ENCODE peak calls at places on chromosomes 7 and 10, in six cellular contexts. One of them, this sample, is unnamed.

GRCh38 chr7:34133983-34134782 is 228.8 kb downstream of the BMPER start:
- DNase-seq in omental fat pad: peak; percentile 51
- DNase-seq in cardiac fibroblast: peak; percentile 84
- DNase-seq in neural crest cell: peak; percentile 81
- DNase-seq in left ventricle myocardium inferior: peak; percentile 60
- DNase-seq in BJ: peak; percentile 23
- DNase-seq in this sample: peak; percentile 82

GRCh38 chr10:23558361-23558799 is 119.5 kb downstream of the OTUD1 start:
- DNase-seq in BJ: no peak
- DNase-seq in left ventricle myocardium inferior: no peak
- DNase-seq in omental fat pad: no peak
- DNase-seq in cardiac fibroblast: no peak
- DNase-seq in neural crest cell: no peak
- DNase-seq in this sample: no peak

GRCh38 chr7:156014201-156014600 is 201.9 kb upstream of the SHH start:
- DNase-seq in left ventricle myocardium inferior: no peak
- DNase-seq in BJ: no peak
- DNase-seq in neural crest cell: no peak
- DNase-seq in omental fat pad: no peak
- DNase-seq in cardiac fibroblast: no peak
- DNase-seq in this sample: no peak

GRCh38 chr7:98323597-98324322 is 42.3 kb downstream of the BRI3 start:
- DNase-seq in neural crest cell: no peak
- DNase-seq in left ventricle myocardium inferior: no peak
- DNase-seq in cardiac fibroblast: peak; percentile 32
- DNase-seq in BJ: no peak
- DNase-seq in omental fat pad: no peak
- DNase-seq in this sample: peak; percentile 81

GRCh38 chr7:1372671-1373379 is 86.4 kb downstream of the MICALL2 start:
- DNase-seq in omental fat pad: no peak
- DNase-seq in neural crest cell: no peak
- DNase-seq in BJ: no peak
- DNase-seq in left ventricle myocardium inferior: no peak
- DNase-seq in cardiac fibroblast: no peak
- DNase-seq in this sample: no peak

GRCh38 chr10:124590216-124591122 is 128.8 kb downstream of the LHPP start:
- DNase-seq in left ventricle myocardium inferior: peak; percentile 5
- DNase-seq in BJ: no peak
- DNase-seq in omental fat pad: no peak
- DNase-seq in neural crest cell: no peak
- DNase-seq in cardiac fibroblast: no peak
- DNase-seq in this sample: no peak

GRCh38 chr7:125934965-125935364 is 1005.3 kb upstream of the POT1 start:
- DNase-seq in neural crest cell: no peak
- DNase-seq in cardiac fibroblast: no peak
- DNase-seq in left ventricle myocardium inferior: no peak
- DNase-seq in BJ: no peak
- DNase-seq in omental fat pad: no peak
- DNase-seq in this sample: no peak

GRCh38 chr7:96508371-96508770 is 186.5 kb upstream of the SLC25A13 start:
- DNase-seq in BJ: no peak
- DNase-seq in neural crest cell: no peak
- DNase-seq in cardiac fibroblast: peak; percentile 12
- DNase-seq in omental fat pad: no peak
- DNase-seq in left ventricle myocardium inferior: no peak
- DNase-seq in this sample: no peak

GRCh38 chr10:133087679-133088523 is at the start of gene ADGRA1:
- DNase-seq in cardiac fibroblast: no peak
- DNase-seq in neural crest cell: peak; percentile 31
- DNase-seq in omental fat pad: no peak
- DNase-seq in BJ: no peak
- DNase-seq in left ventricle myocardium inferior: no peak
- DNase-seq in this sample: no peak

GRCh38 chr10:119412244-119412750 is 130.2 kb downstream of the RGS10 start:
- DNase-seq in neural crest cell: no peak
- DNase-seq in omental fat pad: no peak
- DNase-seq in BJ: peak; percentile 39
- DNase-seq in left ventricle myocardium inferior: peak; percentile 83
- DNase-seq in cardiac fibroblast: peak; percentile 53
- DNase-seq in this sample: peak; percentile 59

GRCh38 chr10:62581351-62581750 is 207.2 kb downstream of the ZNF365 start:
- DNase-seq in cardiac fibroblast: no peak
- DNase-seq in omental fat pad: no peak
- DNase-seq in left ventricle myocardium inferior: no peak
- DNase-seq in neural crest cell: no peak
- DNase-seq in BJ: no peak
- DNase-seq in this sample: peak; percentile 21

GRCh38 chr7:50940621-50941020 is 157.9 kb upstream of the GRB10 start:
- DNase-seq in left ventricle myocardium inferior: no peak
- DNase-seq in cardiac fibroblast: peak; percentile 22
- DNase-seq in omental fat pad: no peak
- DNase-seq in neural crest cell: no peak
- DNase-seq in BJ: peak; percentile 24
- DNase-seq in this sample: peak; percentile 52

GRCh38 chr10:23556727-23557440 is 118.0 kb downstream of the OTUD1 start:
- DNase-seq in omental fat pad: no peak
- DNase-seq in cardiac fibroblast: peak; percentile 63
- DNase-seq in BJ: no peak
- DNase-seq in neural crest cell: no peak
- DNase-seq in left ventricle myocardium inferior: no peak
- DNase-seq in this sample: peak; percentile 38

GRCh38 chr10:95560288-95561199 is 627 bp downstream of the SORBS1 start:
- DNase-seq in neural crest cell: peak; percentile 13
- DNase-seq in cardiac fibroblast: peak; percentile 32
- DNase-seq in left ventricle myocardium inferior: peak; percentile 39
- DNase-seq in omental fat pad: no peak
- DNase-seq in BJ: no peak
- DNase-seq in this sample: peak; percentile 36

GRCh38 chr10:80443531-80443974 is 10.6 kb upstream of the TSPAN14 start:
- DNase-seq in omental fat pad: no peak
- DNase-seq in left ventricle myocardium inferior: no peak
- DNase-seq in cardiac fibroblast: peak; percentile 57
- DNase-seq in BJ: no peak
- DNase-seq in neural crest cell: no peak
- DNase-seq in this sample: no peak
- TF ChIP-seq CTCF in omental fat pad: no peak
- TF ChIP-seq CTCF in left ventricle myocardium inferior: peak; percentile 67
- TF ChIP-seq CTCF in cardiac fibroblast: peak; percentile 60
- TF ChIP-seq CTCF in BJ: peak; percentile 58
- TF ChIP-seq CTCF in neural crest cell: peak; percentile 39
- TF ChIP-seq CTCF in this sample: peak; percentile 56

GRCh38 chr7:129642871-129643515 is 31.5 kb downstream of the NRF1 start:
- DNase-seq in neural crest cell: no peak
- DNase-seq in omental fat pad: no peak
- DNase-seq in left ventricle myocardium inferior: no peak
- DNase-seq in cardiac fibroblast: no peak
- DNase-seq in BJ: no peak
- DNase-seq in this sample: no peak

GRCh38 chr7:129646369-129647021 is 35.0 kb downstream of the NRF1 start:
- DNase-seq in BJ: no peak
- DNase-seq in omental fat pad: no peak
- DNase-seq in neural crest cell: no peak
- DNase-seq in cardiac fibroblast: no peak
- DNase-seq in left ventricle myocardium inferior: no peak
- DNase-seq in this sample: no peak

GRCh38 chr7:129643545-129644170 is 32.1 kb downstream of the NRF1 start:
- DNase-seq in cardiac fibroblast: peak; percentile 27
- DNase-seq in neural crest cell: no peak
- DNase-seq in left ventricle myocardium inferior: no peak
- DNase-seq in BJ: no peak
- DNase-seq in omental fat pad: no peak
- DNase-seq in this sample: no peak

GRCh38 chr7:129640400-129640799 is 28.9 kb downstream of the NRF1 start:
- DNase-seq in omental fat pad: no peak
- DNase-seq in cardiac fibroblast: no peak
- DNase-seq in left ventricle myocardium inferior: no peak
- DNase-seq in BJ: no peak
- DNase-seq in neural crest cell: no peak
- DNase-seq in this sample: no peak

DNA sequence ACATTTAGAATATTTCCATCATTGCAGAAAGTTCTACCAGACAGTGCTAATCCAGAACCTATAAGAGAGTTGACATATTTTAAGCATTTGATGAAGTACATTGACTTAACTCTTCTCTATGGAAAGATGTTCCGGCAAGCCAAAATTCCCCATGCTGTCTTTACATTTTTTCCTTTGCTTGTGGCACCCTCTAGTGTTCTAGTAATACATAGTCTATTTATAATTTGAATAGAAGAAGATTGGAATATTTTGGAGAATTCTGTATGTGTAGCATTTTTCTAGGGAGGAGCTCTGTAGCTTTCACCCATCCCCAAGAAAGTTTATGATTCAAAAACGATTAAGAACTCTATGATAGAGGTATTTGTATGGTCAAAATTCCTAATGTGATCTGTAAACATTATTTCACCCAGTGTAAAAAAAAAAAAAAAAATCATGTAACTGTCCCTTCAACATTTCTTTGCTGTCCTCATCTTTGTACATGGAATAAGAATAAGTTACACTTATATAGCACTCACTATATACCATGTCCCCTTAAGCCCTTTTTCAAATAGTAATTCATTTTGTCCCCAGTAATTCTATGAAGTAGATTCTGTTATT is 33.2 kb downstream of the NRF1 start:
- DNase-seq in cardiac fibroblast: peak; percentile 77
- DNase-seq in BJ: no peak
- DNase-seq in omental fat pad: no peak
- DNase-seq in left ventricle myocardium inferior: no peak
- DNase-seq in neural crest cell: no peak
- DNase-seq in this sample: peak; percentile 64
- TF ChIP-seq CTCF in cardiac fibroblast: peak; percentile 44
- TF ChIP-seq CTCF in BJ: peak; percentile 57
- TF ChIP-seq CTCF in omental fat pad: no peak
- TF ChIP-seq CTCF in left ventricle myocardium inferior: peak; percentile 60
- TF ChIP-seq CTCF in neural crest cell: peak; percentile 67
- TF ChIP-seq CTCF in this sample: peak; percentile 42

DNA sequence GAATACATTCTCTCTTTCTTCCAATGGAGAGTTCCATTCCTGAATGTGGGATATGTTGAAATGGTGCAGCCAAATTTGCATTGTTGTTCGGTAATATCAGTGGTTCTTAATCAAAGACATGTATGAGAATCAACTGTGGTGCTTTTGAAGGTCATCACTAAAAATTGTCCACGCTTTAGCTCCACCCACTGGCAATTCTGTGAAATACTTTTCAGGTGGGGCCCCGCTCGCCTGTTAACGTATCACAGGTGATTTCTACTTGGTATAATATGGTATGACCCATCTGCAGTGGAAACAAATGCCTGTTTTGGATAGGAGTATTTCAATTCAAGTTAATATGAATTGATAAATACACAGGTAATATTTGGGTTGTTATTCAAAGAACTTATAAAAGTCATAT is 178.4 kb downstream of the NSUN6 start:
- DNase-seq in omental fat pad: no peak
- DNase-seq in cardiac fibroblast: peak; percentile 1
- DNase-seq in BJ: no peak
- DNase-seq in neural crest cell: no peak
- DNase-seq in left ventricle myocardium inferior: no peak
- DNase-seq in this sample: no peak
- TF ChIP-seq CTCF in omental fat pad: no peak
- TF ChIP-seq CTCF in cardiac fibroblast: no peak
- TF ChIP-seq CTCF in BJ: no peak
- TF ChIP-seq CTCF in neural crest cell: no peak
- TF ChIP-seq CTCF in left ventricle myocardium inferior: peak; percentile 33
- TF ChIP-seq CTCF in this sample: no peak

GRCh38 chr7:31648288-31648687 is 38.7 kb upstream of the PPP1R17 start:
- DNase-seq in BJ: no peak
- DNase-seq in neural crest cell: no peak
- DNase-seq in cardiac fibroblast: peak; percentile 10
- DNase-seq in omental fat pad: no peak
- DNase-seq in left ventricle myocardium inferior: no peak
- DNase-seq in this sample: peak; percentile 6
- TF ChIP-seq CTCF in BJ: peak; percentile 30
- TF ChIP-seq CTCF in neural crest cell: peak; percentile 56
- TF ChIP-seq CTCF in cardiac fibroblast: no peak
- TF ChIP-seq CTCF in omental fat pad: no peak
- TF ChIP-seq CTCF in left ventricle myocardium inferior: peak; percentile 30
- TF ChIP-seq CTCF in this sample: peak; percentile 28

GRCh38 chr10:80699602-80700039 is 161.9 kb downstream of the SH2D4B start:
- DNase-seq in cardiac fibroblast: peak; percentile 71
- DNase-seq in BJ: no peak
- DNase-seq in left ventricle myocardium inferior: peak; percentile 74
- DNase-seq in omental fat pad: peak; percentile 80
- DNase-seq in neural crest cell: peak; percentile 94
- DNase-seq in this sample: peak; percentile 53
- TF ChIP-seq CTCF in cardiac fibroblast: peak; percentile 76
- TF ChIP-seq CTCF in BJ: peak; percentile 92
- TF ChIP-seq CTCF in left ventricle myocardium inferior: peak; percentile 88
- TF ChIP-seq CTCF in omental fat pad: no peak
- TF ChIP-seq CTCF in neural crest cell: peak; percentile 93
- TF ChIP-seq CTCF in this sample: peak; percentile 91

This sample was measured in astrocyte of the spinal cord.